ENCODE peak calls at places on chromosomes 1 and 21, in seven cellular contexts. One of them, this sample, is unnamed.

GRCh38 chr1:10888289-10888688 is 91.8 kb upstream of the CASZ1 start:
- DNase-seq in GM13977: no peak
- DNase-seq in epithelial cell of esophagus: no peak
- DNase-seq in BJ: no peak
- DNase-seq in osteocyte: no peak
- DNase-seq in sigmoid colon: no peak
- DNase-seq in CD4-positive, alpha-beta T cell: no peak
- DNase-seq in this sample: no peak

GRCh38 chr1:50278352-50278878 is 144.8 kb downstream of the DMRTA2 start:
- DNase-seq in GM13977: no peak
- DNase-seq in epithelial cell of esophagus: no peak
- DNase-seq in BJ: no peak
- DNase-seq in osteocyte: no peak
- DNase-seq in sigmoid colon: no peak
- DNase-seq in CD4-positive, alpha-beta T cell: no peak
- DNase-seq in this sample: no peak

GRCh38 chr1:8348056-8348776 is 30.3 kb downstream of the SLC45A1 start:
- DNase-seq in GM13977: no peak
- DNase-seq in epithelial cell of esophagus: no peak
- DNase-seq in BJ: no peak
- DNase-seq in osteocyte: no peak
- DNase-seq in sigmoid colon: no peak
- DNase-seq in CD4-positive, alpha-beta T cell: no peak
- DNase-seq in this sample: no peak

GRCh38 chr21:42456457-42456856 is 39.6 kb downstream of the RSPH1 start:
- DNase-seq in GM13977: no peak
- DNase-seq in epithelial cell of esophagus: peak; percentile 64
- DNase-seq in BJ: no peak
- DNase-seq in osteocyte: no peak
- DNase-seq in sigmoid colon: no peak
- DNase-seq in CD4-positive, alpha-beta T cell: peak; percentile 33
- DNase-seq in this sample: no peak

GRCh38 chr1:156474966-156475365 is 25.6 kb downstream of the MEF2D start:
- DNase-seq in GM13977: no peak
- DNase-seq in epithelial cell of esophagus: no peak
- DNase-seq in BJ: no peak
- DNase-seq in osteocyte: no peak
- DNase-seq in sigmoid colon: peak; percentile 69
- DNase-seq in CD4-positive, alpha-beta T cell: no peak
- DNase-seq in this sample: no peak

GRCh38 chr21:46144464-46145070 is 10.8 kb downstream of the FTCD start:
- DNase-seq in GM13977: no peak
- DNase-seq in epithelial cell of esophagus: no peak
- DNase-seq in BJ: no peak
- DNase-seq in osteocyte: no peak
- DNase-seq in sigmoid colon: peak; percentile 62
- DNase-seq in CD4-positive, alpha-beta T cell: no peak
- DNase-seq in this sample: no peak

GRCh38 chr1:26787381-26787705 is 407 bp upstream of the PIGV start:
- DNase-seq in GM13977: peak; percentile 90
- DNase-seq in epithelial cell of esophagus: no peak
- DNase-seq in BJ: no peak
- DNase-seq in osteocyte: no peak
- DNase-seq in sigmoid colon: no peak
- DNase-seq in CD4-positive, alpha-beta T cell: peak; percentile 40
- DNase-seq in this sample: peak; percentile 86

GRCh38 chr21:20443558-20444155 is 554.6 kb upstream of the NCAM2 start:
- DNase-seq in GM13977: no peak
- DNase-seq in epithelial cell of esophagus: no peak
- DNase-seq in BJ: no peak
- DNase-seq in osteocyte: no peak
- DNase-seq in sigmoid colon: no peak
- DNase-seq in CD4-positive, alpha-beta T cell: no peak
- DNase-seq in this sample: no peak

GRCh38 chr21:26909972-26910371 is 56.9 kb downstream of the ADAMTS5 start:
- DNase-seq in GM13977: no peak
- DNase-seq in epithelial cell of esophagus: peak; percentile 12
- DNase-seq in BJ: no peak
- DNase-seq in osteocyte: no peak
- DNase-seq in sigmoid colon: no peak
- DNase-seq in CD4-positive, alpha-beta T cell: no peak
- DNase-seq in this sample: no peak

GRCh38 chr1:160672118-160672517 is 25.3 kb upstream of the SLAMF1 start:
- DNase-seq in GM13977: no peak
- DNase-seq in epithelial cell of esophagus: no peak
- DNase-seq in BJ: no peak
- DNase-seq in osteocyte: no peak
- DNase-seq in sigmoid colon: no peak
- DNase-seq in CD4-positive, alpha-beta T cell: no peak
- DNase-seq in this sample: no peak

GRCh38 chr1:171433451-171433850 is 51.9 kb upstream of the PRRC2C start:
- DNase-seq in GM13977: no peak
- DNase-seq in epithelial cell of esophagus: peak; percentile 86
- DNase-seq in BJ: no peak
- DNase-seq in osteocyte: no peak
- DNase-seq in sigmoid colon: no peak
- DNase-seq in CD4-positive, alpha-beta T cell: no peak
- DNase-seq in this sample: no peak

GRCh38 chr1:204932573-204932909 is 61.9 kb downstream of the NFASC start:
- DNase-seq in GM13977: no peak
- DNase-seq in epithelial cell of esophagus: no peak
- DNase-seq in BJ: no peak
- DNase-seq in osteocyte: peak; percentile 46
- DNase-seq in sigmoid colon: peak; percentile 26
- DNase-seq in CD4-positive, alpha-beta T cell: no peak
- DNase-seq in this sample: no peak

GRCh38 chr1:60425528-60425927 is 352.0 kb upstream of the C1orf87 start:
- DNase-seq in GM13977: peak; percentile 4
- DNase-seq in epithelial cell of esophagus: peak; percentile 21
- DNase-seq in BJ: no peak
- DNase-seq in osteocyte: no peak
- DNase-seq in sigmoid colon: no peak
- DNase-seq in CD4-positive, alpha-beta T cell: no peak
- DNase-seq in this sample: no peak

GRCh38 chr1:165619647-165620151 is 11.3 kb upstream of the MGST3 start:
- DNase-seq in GM13977: no peak
- DNase-seq in epithelial cell of esophagus: no peak
- DNase-seq in BJ: no peak
- DNase-seq in osteocyte: no peak
- DNase-seq in sigmoid colon: no peak
- DNase-seq in CD4-positive, alpha-beta T cell: no peak
- DNase-seq in this sample: no peak

GRCh38 chr1:21518774-21519455 is 9.7 kb downstream of the ALPL start:
- DNase-seq in GM13977: no peak
- DNase-seq in epithelial cell of esophagus: no peak
- DNase-seq in BJ: no peak
- DNase-seq in osteocyte: no peak
- DNase-seq in sigmoid colon: no peak
- DNase-seq in CD4-positive, alpha-beta T cell: no peak
- DNase-seq in this sample: no peak

GRCh38 chr1:149997585-149998262 is 12.8 kb downstream of the OTUD7B start:
- DNase-seq in GM13977: peak; percentile 59
- DNase-seq in epithelial cell of esophagus: no peak
- DNase-seq in BJ: no peak
- DNase-seq in osteocyte: no peak
- DNase-seq in sigmoid colon: no peak
- DNase-seq in CD4-positive, alpha-beta T cell: no peak
- DNase-seq in this sample: peak; percentile 42

GRCh38 chr1:113811353-113811887 is 856 bp downstream of the RSBN1 start:
- DNase-seq in GM13977: peak; percentile 28
- DNase-seq in epithelial cell of esophagus: peak; percentile 26
- DNase-seq in BJ: no peak
- DNase-seq in osteocyte: no peak
- DNase-seq in sigmoid colon: no peak
- DNase-seq in CD4-positive, alpha-beta T cell: peak; percentile 8
- DNase-seq in this sample: no peak

GRCh38 chr1:76274302-76274701 is 199.8 kb downstream of the ST6GALNAC3 start:
- DNase-seq in GM13977: no peak
- DNase-seq in epithelial cell of esophagus: no peak
- DNase-seq in BJ: no peak
- DNase-seq in osteocyte: no peak
- DNase-seq in sigmoid colon: no peak
- DNase-seq in CD4-positive, alpha-beta T cell: no peak
- DNase-seq in this sample: no peak

GRCh38 chr1:40650075-40650474 is 15.4 kb downstream of the RIMS3 start:
- DNase-seq in GM13977: no peak
- DNase-seq in epithelial cell of esophagus: peak; percentile 59
- DNase-seq in BJ: no peak
- DNase-seq in osteocyte: no peak
- DNase-seq in sigmoid colon: no peak
- DNase-seq in CD4-positive, alpha-beta T cell: no peak
- DNase-seq in this sample: peak; percentile 58

GRCh38 chr1:214658785-214659184 is 55.8 kb downstream of the CENPF start:
- DNase-seq in GM13977: no peak
- DNase-seq in epithelial cell of esophagus: peak; percentile 40
- DNase-seq in BJ: no peak
- DNase-seq in osteocyte: no peak
- DNase-seq in sigmoid colon: no peak
- DNase-seq in CD4-positive, alpha-beta T cell: no peak
- DNase-seq in this sample: no peak

GRCh38 chr1:236165238-236165981 is 23.1 kb downstream of the GPR137B start:
- DNase-seq in GM13977: no peak
- DNase-seq in epithelial cell of esophagus: no peak
- DNase-seq in BJ: no peak
- DNase-seq in osteocyte: no peak
- DNase-seq in sigmoid colon: no peak
- DNase-seq in CD4-positive, alpha-beta T cell: no peak
- DNase-seq in this sample: no peak

GRCh38 chr1:46549697-46550681 is 1.5 kb downstream of the KNCN start:
- DNase-seq in GM13977: no peak
- DNase-seq in epithelial cell of esophagus: peak; percentile 38
- DNase-seq in BJ: no peak
- DNase-seq in osteocyte: no peak
- DNase-seq in sigmoid colon: no peak
- DNase-seq in CD4-positive, alpha-beta T cell: peak; percentile 24
- DNase-seq in this sample: no peak

GRCh38 chr1:20152599-20152930 is 13.4 kb downstream of the PLA2G2F start:
- DNase-seq in GM13977: no peak
- DNase-seq in epithelial cell of esophagus: no peak
- DNase-seq in BJ: no peak
- DNase-seq in osteocyte: no peak
- DNase-seq in sigmoid colon: no peak
- DNase-seq in CD4-positive, alpha-beta T cell: no peak
- DNase-seq in this sample: no peak
- TF ChIP-seq CTCF in GM13977: no peak
- TF ChIP-seq CTCF in epithelial cell of esophagus: no peak
- TF ChIP-seq CTCF in BJ: no peak
- TF ChIP-seq CTCF in osteocyte: peak; percentile 35
- TF ChIP-seq CTCF in sigmoid colon: no peak
- TF ChIP-seq CTCF in CD4-positive, alpha-beta T cell: peak; percentile 51
- TF ChIP-seq CTCF in this sample: no peak

GRCh38 chr21:40841524-40842196 is 5.3 kb downstream of the DSCAM start:
- DNase-seq in GM13977: no peak
- DNase-seq in epithelial cell of esophagus: peak; percentile 79
- DNase-seq in BJ: no peak
- DNase-seq in osteocyte: no peak
- DNase-seq in sigmoid colon: no peak
- DNase-seq in CD4-positive, alpha-beta T cell: no peak
- DNase-seq in this sample: no peak
- TF ChIP-seq CTCF in GM13977: no peak
- TF ChIP-seq CTCF in epithelial cell of esophagus: peak; percentile 69
- TF ChIP-seq CTCF in BJ: peak; percentile 69
- TF ChIP-seq CTCF in osteocyte: peak; percentile 44
- TF ChIP-seq CTCF in sigmoid colon: no peak
- TF ChIP-seq CTCF in CD4-positive, alpha-beta T cell: no peak
- TF ChIP-seq CTCF in this sample: no peak

GRCh38 chr1:175744833-175745232 is 1.4 kb upstream of the TNR start:
- DNase-seq in GM13977: no peak
- DNase-seq in epithelial cell of esophagus: no peak
- DNase-seq in BJ: no peak
- DNase-seq in osteocyte: no peak
- DNase-seq in sigmoid colon: no peak
- DNase-seq in CD4-positive, alpha-beta T cell: no peak
- DNase-seq in this sample: no peak
- TF ChIP-seq CTCF in GM13977: no peak
- TF ChIP-seq CTCF in epithelial cell of esophagus: peak; percentile 1
- TF ChIP-seq CTCF in BJ: no peak
- TF ChIP-seq CTCF in osteocyte: peak; percentile 38
- TF ChIP-seq CTCF in sigmoid colon: no peak
- TF ChIP-seq CTCF in CD4-positive, alpha-beta T cell: no peak
- TF ChIP-seq CTCF in this sample: no peak

GRCh38 chr1:152457561-152457960 is 43.5 kb upstream of the CRNN start:
- DNase-seq in GM13977: no peak
- DNase-seq in epithelial cell of esophagus: no peak
- DNase-seq in BJ: no peak
- DNase-seq in osteocyte: no peak
- DNase-seq in sigmoid colon: no peak
- DNase-seq in CD4-positive, alpha-beta T cell: no peak
- DNase-seq in this sample: no peak

GRCh38 chr1:152460529-152460899 is 46.5 kb upstream of the CRNN start:
- DNase-seq in GM13977: no peak
- DNase-seq in epithelial cell of esophagus: no peak
- DNase-seq in BJ: no peak
- DNase-seq in osteocyte: no peak
- DNase-seq in sigmoid colon: no peak
- DNase-seq in CD4-positive, alpha-beta T cell: no peak
- DNase-seq in this sample: no peak

GRCh38 chr1:152458384-152459185 is 44.5 kb upstream of the CRNN start:
- DNase-seq in GM13977: peak; percentile 61
- DNase-seq in epithelial cell of esophagus: peak; percentile 86
- DNase-seq in BJ: no peak
- DNase-seq in osteocyte: no peak
- DNase-seq in sigmoid colon: peak; percentile 85
- DNase-seq in CD4-positive, alpha-beta T cell: peak; percentile 65
- DNase-seq in this sample: peak; percentile 57

GRCh38 chr1:152461544-152461943 is 47.5 kb upstream of the CRNN start:
- DNase-seq in GM13977: peak; percentile 34
- DNase-seq in epithelial cell of esophagus: peak; percentile 77
- DNase-seq in BJ: no peak
- DNase-seq in osteocyte: no peak
- DNase-seq in sigmoid colon: no peak
- DNase-seq in CD4-positive, alpha-beta T cell: peak; percentile 46
- DNase-seq in this sample: no peak

DNA sequence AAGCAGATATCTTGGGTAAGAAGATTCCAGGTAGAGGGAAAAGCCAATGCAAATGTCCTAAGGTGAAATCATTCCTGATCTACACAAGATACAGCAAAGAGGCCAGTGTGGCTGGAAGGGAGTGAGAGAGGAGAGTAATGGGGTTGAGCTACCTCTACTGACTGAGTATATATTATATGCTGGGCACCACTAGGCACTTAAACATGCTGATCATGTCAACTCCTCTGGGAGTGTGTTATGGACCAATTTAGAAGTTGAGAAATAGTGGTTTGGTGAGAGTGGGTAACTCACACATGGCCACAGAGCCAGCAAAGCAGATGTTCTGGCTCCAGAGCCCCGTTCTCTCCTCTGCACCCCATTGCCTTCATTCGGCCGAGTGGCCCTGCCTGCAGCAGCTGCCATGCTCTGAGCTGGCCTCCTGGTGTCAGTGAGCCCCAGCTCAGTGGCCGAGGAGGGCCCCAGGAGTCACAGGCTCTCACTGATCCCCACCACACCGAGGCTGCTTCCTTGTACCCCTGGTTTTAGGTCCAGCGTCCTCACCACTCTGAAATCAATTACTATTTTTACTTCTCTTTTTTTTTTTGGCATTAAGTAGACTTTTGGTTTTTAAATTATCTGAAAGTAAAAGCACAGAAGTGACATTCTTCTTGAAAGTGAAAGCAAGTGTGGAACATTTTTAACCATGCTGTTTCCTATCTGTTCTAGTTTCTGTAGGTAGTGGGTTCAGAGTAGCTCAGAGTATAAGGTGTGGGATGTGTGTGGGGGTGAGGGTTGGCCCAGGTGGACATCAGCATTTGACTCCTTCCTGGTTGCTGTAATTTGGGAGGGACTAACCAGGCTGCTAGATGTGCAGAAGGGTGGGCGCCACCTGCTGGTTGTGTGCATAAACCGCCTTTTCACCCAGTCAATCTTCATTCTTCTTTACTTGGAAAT is 45.8 kb upstream of the CRNN start:
- DNase-seq in GM13977: peak; percentile 76
- DNase-seq in epithelial cell of esophagus: peak; percentile 82
- DNase-seq in BJ: no peak
- DNase-seq in osteocyte: no peak
- DNase-seq in sigmoid colon: peak; percentile 77
- DNase-seq in CD4-positive, alpha-beta T cell: peak; percentile 66
- DNase-seq in this sample: peak; percentile 75
- TF ChIP-seq CTCF in GM13977: peak; percentile 80
- TF ChIP-seq CTCF in epithelial cell of esophagus: peak; percentile 90
- TF ChIP-seq CTCF in BJ: peak; percentile 91
- TF ChIP-seq CTCF in osteocyte: peak; percentile 60
- TF ChIP-seq CTCF in sigmoid colon: peak; percentile 56
- TF ChIP-seq CTCF in CD4-positive, alpha-beta T cell: peak; percentile 76
- TF ChIP-seq CTCF in this sample: peak; percentile 85